ENCODE peak calls at places on chromosomes 1 and 21, in six cellular contexts. C, G, M, B, X and P are unnamed samples.

GRCh38 chr1:78102082-78102481 is 56.3 kb downstream of the GIPC2 start:
- DNase-seq in G (no peak), B (no peak), C (no peak), X (no peak), M (no peak), P (no peak)

GRCh38 chr1:119859647-119860046 is 36.7 kb downstream of the ADAM30 start:
- DNase-seq in C (no peak), B (no peak), X (no peak), G (peak), M (peak), P (no peak)

GRCh38 chr1:147648933-147649332 is 21.4 kb downstream of the ACP6 start:
- DNase-seq in G (no peak), B (no peak), C (no peak), X (no peak), M (no peak), P (no peak)

GRCh38 chr1:6466023-6466422 is at the start of gene TNFRSF25:
- DNase-seq in B (no peak), C (no peak), X (no peak), M (no peak), G (no peak), P (no peak)

GRCh38 chr1:117661027-117661426 is 55.2 kb downstream of the TENT5C start:
- DNase-seq in X (no peak), C (no peak), G (no peak), B (no peak), M (no peak), P (no peak)

GRCh38 chr1:50308883-50309282 is 114.4 kb downstream of the DMRTA2 start:
- DNase-seq in C (peak), G (no peak), X (peak), B (no peak), M (peak), P (peak)

GRCh38 chr1:117838911-117839310 is 90.5 kb downstream of the GDAP2 start:
- DNase-seq in B (no peak), C (no peak), X (no peak), M (no peak), G (no peak), P (no peak)

GRCh38 chr21:45698493-45698947 is 55.0 kb downstream of the PCBP3 start:
- DNase-seq in C (no peak), B (no peak), G (no peak), X (no peak), M (no peak), P (no peak)

GRCh38 chr1:211564084-211564483 is 14.9 kb downstream of the SLC30A1 start:
- DNase-seq in C (no peak), M (no peak), X (no peak), G (no peak), B (no peak), P (no peak)

GRCh38 chr1:57024855-57025254 is 59.0 kb upstream of the C8B start:
- DNase-seq in B (no peak), M (no peak), X (no peak), G (no peak), C (no peak), P (no peak)

GRCh38 chr1:202571719-202572339 is 138.4 kb downstream of the SYT2 start:
- DNase-seq in G (peak), C (no peak), X (peak), M (peak), B (no peak), P (no peak)

GRCh38 chr1:240758296-240758695 is 146.3 kb upstream of the GREM2 start:
- DNase-seq in B (no peak), M (no peak), X (no peak), G (no peak), C (no peak), P (no peak)

GRCh38 chr1:239126881-239127280 is 259.5 kb upstream of the CHRM3 start:
- DNase-seq in G (no peak), X (no peak), M (no peak), B (no peak), C (no peak), P (no peak)

GRCh38 chr1:201877877-201878339 is 10.8 kb upstream of the SHISA4 start:
- DNase-seq in M (peak), C (peak), B (no peak), G (peak), X (peak), P (no peak)

GRCh38 chr1:175434268-175434860 is 241.8 kb upstream of the KIAA0040 start:
- DNase-seq in X (no peak), M (peak), B (no peak), C (no peak), G (no peak), P (peak)

GRCh38 chr1:176466514-176466913 is 3.5 kb downstream of the PAPPA2 start:
- DNase-seq in X (peak), B (no peak), C (peak), M (peak), G (no peak), P (peak)

GRCh38 chr1:151704246-151704645 is 12.4 kb downstream of the CELF3 start:
- DNase-seq in B (no peak), C (no peak), X (no peak), G (no peak), M (no peak), P (no peak)

GRCh38 chr1:81582467-81582986 is 218.2 kb upstream of the ADGRL2 start:
- DNase-seq in C (no peak), G (no peak), B (peak), X (no peak), M (no peak), P (no peak)

GRCh38 chr1:192730206-192730605 is 78.6 kb upstream of the RGS2 start:
- DNase-seq in M (no peak), X (no peak), C (no peak), B (no peak), G (no peak), P (no peak)
- TF ChIP-seq POLR2AphosphoS5 in M (no peak), X (no peak), C (no peak), B (no peak), G (no peak), P (no peak)

GRCh38 chr1:53324728-53325297 is 3.1 kb downstream of the LRP8 start:
- DNase-seq in C (no peak), X (no peak), M (peak), G (no peak), B (no peak), P (no peak)
- TF ChIP-seq RAD21 in C (no peak), X (no peak), M (no peak), G (no peak), B (no peak), P (no peak)

GRCh38 chr1:51961954-51962353 is 28.5 kb downstream of the RAB3B start:
- DNase-seq in M (no peak), X (no peak), C (no peak), B (no peak), G (no peak), P (no peak)

GRCh38 chr1:51961231-51961630 is 29.3 kb downstream of the RAB3B start:
- DNase-seq in G (no peak), B (no peak), M (no peak), C (no peak), X (no peak), P (no peak)

GRCh38 chr1:51962486-51963356 is 27.8 kb downstream of the RAB3B start:
- DNase-seq in X (no peak), C (no peak), B (peak), G (no peak), M (no peak), P (no peak)

GRCh38 chr1:51958824-51959223 is 31.7 kb downstream of the RAB3B start:
- DNase-seq in G (no peak), X (no peak), M (no peak), B (no peak), C (no peak), P (no peak)

GRCh38 chr1:51960262-51960661 is 30.2 kb downstream of the RAB3B start:
- DNase-seq in B (no peak), X (no peak), G (no peak), C (no peak), M (no peak), P (no peak)
- TF ChIP-seq POLR2AphosphoS5 in B (no peak), X (no peak), G (no peak), C (no peak), M (no peak), P (no peak)

GRCh38 chr1:58282623-58283022 is 263.9 kb downstream of the OMA1 start:
- DNase-seq in C (no peak), B (no peak), X (no peak), G (no peak), M (no peak), P (no peak)
- TF ChIP-seq RAD21 in C (no peak), B (no peak), X (no peak), G (no peak), M (no peak), P (no peak)

GRCh38 chr1:182098301-182098700 is 36.8 kb upstream of the ZNF648 start:
- DNase-seq in C (no peak), M (no peak), G (no peak), B (no peak), X (no peak), P (no peak)

GRCh38 chr1:182102042-182102416 is 40.5 kb upstream of the ZNF648 start:
- DNase-seq in B (no peak), X (no peak), M (no peak), G (no peak), C (no peak), P (no peak)

GRCh38 chr1:182107218-182107617 is 45.7 kb upstream of the ZNF648 start:
- DNase-seq in B (no peak), M (no peak), G (no peak), X (no peak), C (no peak), P (no peak)

GRCh38 chr1:182095946-182096345 is 34.4 kb upstream of the ZNF648 start:
- DNase-seq in M (no peak), B (no peak), G (no peak), X (no peak), C (no peak), P (no peak)

GRCh38 chr1:182101415-182102041 is 40.0 kb upstream of the ZNF648 start:
- DNase-seq in G (peak), X (peak), B (no peak), C (no peak), M (no peak), P (peak)
- TF ChIP-seq POLR2AphosphoS5 in G (no peak), X (no peak), B (no peak), C (no peak), M (no peak), P (peak)